ENCODE peak calls at places on chromosome 16, in five cellular contexts. One of them, this sample, is unnamed.

GRCh38 chr16:19659554-19659953 is 58.5 kb downstream of the KNOP1 start:
- DNase-seq in cardiac fibroblast: no peak
- DNase-seq in HFFc6: no peak
- DNase-seq in H54: no peak
- DNase-seq in thoracic aorta: no peak
- DNase-seq in this sample: no peak

GRCh38 chr16:3246876-3247275 is 9.6 kb downstream of the MEFV start:
- DNase-seq in H54: no peak
- DNase-seq in thoracic aorta: no peak
- DNase-seq in HFFc6: no peak
- DNase-seq in cardiac fibroblast: no peak
- DNase-seq in this sample: no peak

GRCh38 chr16:17940584-17940983 is 396.0 kb downstream of the NPIPA8 start:
- DNase-seq in HFFc6: no peak
- DNase-seq in thoracic aorta: no peak
- DNase-seq in H54: no peak
- DNase-seq in cardiac fibroblast: no peak
- DNase-seq in this sample: no peak

GRCh38 chr16:66542396-66542795 is 7.5 kb downstream of the TK2 start:
- DNase-seq in HFFc6: no peak
- DNase-seq in H54: no peak
- DNase-seq in thoracic aorta: no peak
- DNase-seq in cardiac fibroblast: no peak
- DNase-seq in this sample: no peak

GRCh38 chr16:54511181-54511731 is 224.7 kb upstream of the IRX3 start:
- DNase-seq in thoracic aorta: no peak
- DNase-seq in H54: no peak
- DNase-seq in HFFc6: no peak
- DNase-seq in cardiac fibroblast: peak
- DNase-seq in this sample: no peak

GRCh38 chr16:1071561-1072225 is 854 bp upstream of the SSTR5 start:
- DNase-seq in thoracic aorta: no peak
- DNase-seq in H54: no peak
- DNase-seq in HFFc6: no peak
- DNase-seq in cardiac fibroblast: no peak
- DNase-seq in this sample: no peak

GRCh38 chr16:2178321-2179106 is 17.9 kb downstream of the CASKIN1 start:
- DNase-seq in cardiac fibroblast: peak
- DNase-seq in HFFc6: no peak
- DNase-seq in thoracic aorta: no peak
- DNase-seq in H54: no peak
- DNase-seq in this sample: no peak

GRCh38 chr16:2196162-2196980 is at the start of gene CASKIN1:
- DNase-seq in thoracic aorta: no peak
- DNase-seq in cardiac fibroblast: no peak
- DNase-seq in H54: no peak
- DNase-seq in HFFc6: no peak
- DNase-seq in this sample: no peak

GRCh38 chr16:9429946-9430345 is 338.5 kb downstream of the HAPSTR1 start:
- DNase-seq in HFFc6: no peak
- DNase-seq in H54: no peak
- DNase-seq in cardiac fibroblast: no peak
- DNase-seq in thoracic aorta: no peak
- DNase-seq in this sample: no peak

GRCh38 chr16:1794221-1794871 is 841 bp upstream of the IGFALS start:
- DNase-seq in H54: no peak
- DNase-seq in cardiac fibroblast: no peak
- DNase-seq in thoracic aorta: no peak
- DNase-seq in HFFc6: no peak
- DNase-seq in this sample: no peak

GRCh38 chr16:2224183-2224486 is 744 bp downstream of the E4F1 start:
- DNase-seq in cardiac fibroblast: no peak
- DNase-seq in thoracic aorta: no peak
- DNase-seq in H54: no peak
- DNase-seq in HFFc6: peak
- DNase-seq in this sample: no peak

This sample was measured in GOT3.